ENCODE peak calls at places on chromosomes 13 and 19, in six cellular contexts. Y, E, J, T, G and W are unnamed samples.

GRCh38 chr13:26308836-26309235 is 54.9 kb downstream of the CDK8 start:
- DNase-seq in G (no peak), E (no peak), Y (no peak), J (no peak), T (no peak), W (no peak)

GRCh38 chr13:39023316-39023715 is 14.6 kb downstream of the PROSER1 start:
- DNase-seq in E (no peak), J (no peak), T (peak; percentile 89), G (no peak), Y (no peak), W (peak; percentile 13)

GRCh38 chr19:48512504-48513288 is 1.1 kb upstream of the LMTK3 start:
- DNase-seq in J (no peak), G (no peak), T (no peak), E (no peak), Y (no peak), W (no peak)

GRCh38 chr13:27965343-27965739 is 3.8 kb downstream of the CDX2 start:
- DNase-seq in T (no peak), J (no peak), G (no peak), E (no peak), Y (no peak), W (no peak)

GRCh38 chr19:18098891-18099622 is 1.5 kb downstream of the MAST3 start:
- DNase-seq in E (peak; percentile 81), T (no peak), G (no peak), J (no peak), Y (no peak), W (no peak)

GRCh38 chr13:40206241-40207109 is 460.0 kb downstream of the FOXO1 start:
- DNase-seq in E (no peak), Y (no peak), G (no peak), J (no peak), T (no peak), W (no peak)

GRCh38 chr19:46383171-46383815 is 30.1 kb downstream of the CCDC8 start:
- DNase-seq in T (no peak), Y (peak; percentile 17), E (no peak), G (no peak), J (no peak), W (no peak)

GRCh38 chr19:38209671-38210457 is 14.2 kb downstream of the DPF1 start:
- DNase-seq in J (peak; percentile 86), T (peak; percentile 66), E (peak; percentile 70), Y (peak; percentile 42), G (peak; percentile 89), W (peak; percentile 46)

GRCh38 chr13:87986639-87987250 is 315.6 kb downstream of the SLITRK5 start:
- DNase-seq in J (no peak), G (no peak), E (no peak), Y (no peak), T (no peak), W (no peak)

GRCh38 chr19:42857544-42857867 is 22.0 kb downstream of the PSG1 start:
- DNase-seq in G (no peak), Y (no peak), E (no peak), T (no peak), J (no peak), W (no peak)
- TF ChIP-seq CTCF in G (no peak), Y (no peak), E (no peak), T (no peak), J (no peak), W (no peak)

DNA sequence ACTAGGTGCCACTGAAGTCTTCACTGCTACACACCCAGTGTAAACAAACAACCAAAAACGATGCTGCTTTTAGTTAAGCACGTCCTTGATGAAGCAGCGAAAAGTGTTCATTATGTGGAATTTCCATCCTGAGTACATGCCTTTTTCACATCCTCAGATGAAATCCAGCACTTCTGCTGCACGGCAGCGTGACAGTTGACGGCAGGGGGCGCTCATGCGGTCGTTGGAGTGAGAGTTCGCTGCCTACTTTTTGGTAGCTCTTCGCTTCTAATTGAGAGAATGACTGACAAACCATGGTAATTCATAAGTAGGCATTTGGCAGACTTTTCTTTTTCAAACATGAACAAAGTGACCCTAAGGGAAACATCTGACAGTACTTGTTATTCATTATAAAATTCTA is 1124.9 kb downstream of the EFNB2 start:
- DNase-seq in J (peak; percentile 23), T (peak; percentile 44), G (peak; percentile 86), Y (peak; percentile 60), E (no peak), W (peak; percentile 52)
- TF ChIP-seq CTCF in J (no peak), T (peak; percentile 76), G (no peak), Y (peak; percentile 62), E (peak; percentile 34), W (peak; percentile 89)

GRCh38 chr19:44767295-44768180 is 10.2 kb upstream of the CBLC start:
- DNase-seq in J (no peak), G (no peak), T (no peak), Y (no peak), E (no peak), W (no peak)
- TF ChIP-seq CTCF in J (no peak), G (no peak), T (no peak), Y (no peak), E (no peak), W (no peak)

DNA sequence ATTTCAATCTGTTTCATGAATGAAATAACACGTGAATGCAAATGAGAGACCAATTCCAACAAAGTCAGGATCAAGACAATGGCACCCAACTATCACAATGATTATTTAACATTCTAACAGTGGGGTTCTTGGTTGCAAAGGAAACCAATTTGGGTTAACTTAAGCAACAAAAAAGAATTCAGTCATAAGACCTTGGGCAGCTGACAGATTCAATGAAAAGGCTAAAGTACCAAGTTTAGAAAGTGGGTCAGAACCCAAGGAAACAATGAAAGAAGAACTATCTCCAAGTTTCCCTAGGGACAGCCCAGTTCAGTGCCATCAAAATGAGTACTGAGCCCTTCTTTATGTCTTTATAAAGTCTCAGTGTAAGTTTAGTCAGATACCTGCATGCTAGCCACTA is 17.5 kb upstream of the SIGLEC14 start:
- DNase-seq in J (no peak), T (no peak), G (no peak), E (no peak), Y (no peak), W (no peak)
- TF ChIP-seq CTCF in J (no peak), T (no peak), G (no peak), E (no peak), Y (no peak), W (no peak)

DNA sequence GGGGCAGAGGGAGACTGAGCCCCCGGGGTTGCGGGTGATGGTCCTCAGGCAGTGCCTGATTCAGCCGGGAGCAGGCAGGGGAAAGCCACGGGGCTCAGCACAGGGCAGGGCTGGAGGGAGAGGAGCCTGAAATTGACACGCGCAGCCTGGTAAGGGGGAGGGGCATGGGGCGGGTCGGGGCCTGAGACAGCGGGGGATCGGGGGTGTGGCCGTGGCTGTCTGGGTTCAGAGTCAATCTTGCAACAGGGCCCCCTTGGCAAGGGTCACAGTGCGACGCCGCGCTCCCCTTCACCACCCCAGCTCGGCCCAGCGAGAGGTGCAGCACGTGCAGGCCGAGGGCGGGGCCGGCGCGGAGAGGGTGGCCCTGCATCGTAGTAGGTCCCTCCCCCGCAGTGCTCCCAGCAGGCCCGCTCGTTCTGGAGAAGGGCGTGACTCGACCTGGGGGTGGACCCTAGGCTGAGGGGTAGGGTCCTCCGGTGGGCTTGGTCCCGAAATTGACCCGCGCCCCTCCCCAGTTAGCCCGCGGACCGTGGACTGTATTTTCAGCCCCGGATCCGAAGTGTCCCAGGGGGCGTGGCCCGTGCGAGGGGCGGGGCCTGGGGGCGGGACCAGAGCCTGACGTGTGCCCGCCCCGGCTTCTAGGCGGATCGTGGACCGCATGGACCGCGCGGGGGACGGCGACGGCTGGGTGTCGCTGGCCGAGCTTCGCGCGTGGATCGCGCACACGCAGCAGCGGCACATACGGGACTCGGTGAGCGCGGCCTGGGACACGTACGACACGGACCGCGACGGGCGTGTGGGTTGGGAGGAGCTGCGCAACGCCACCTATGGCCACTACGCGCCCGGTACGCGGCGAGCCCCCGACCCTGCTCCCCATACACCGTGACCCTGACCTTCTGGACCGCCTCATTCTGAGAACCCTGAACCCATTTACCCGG is 6.0 kb downstream of the RCN3 start:
- DNase-seq in G (peak; percentile 79), T (peak; percentile 44), E (peak; percentile 79), J (peak; percentile 79), Y (no peak), W (peak; percentile 34)
- TF ChIP-seq CTCF in G (no peak), T (peak; percentile 8), E (no peak), J (no peak), Y (no peak), W (no peak)

GRCh38 chr13:112443191-112444000 is 67.2 kb downstream of the SPACA7 start:
- DNase-seq in J (no peak), G (no peak), T (no peak), E (no peak), Y (peak; percentile 44), W (no peak)
- TF ChIP-seq CTCF in J (no peak), G (no peak), T (peak; percentile 34), E (no peak), Y (no peak), W (peak; percentile 29)

DNA sequence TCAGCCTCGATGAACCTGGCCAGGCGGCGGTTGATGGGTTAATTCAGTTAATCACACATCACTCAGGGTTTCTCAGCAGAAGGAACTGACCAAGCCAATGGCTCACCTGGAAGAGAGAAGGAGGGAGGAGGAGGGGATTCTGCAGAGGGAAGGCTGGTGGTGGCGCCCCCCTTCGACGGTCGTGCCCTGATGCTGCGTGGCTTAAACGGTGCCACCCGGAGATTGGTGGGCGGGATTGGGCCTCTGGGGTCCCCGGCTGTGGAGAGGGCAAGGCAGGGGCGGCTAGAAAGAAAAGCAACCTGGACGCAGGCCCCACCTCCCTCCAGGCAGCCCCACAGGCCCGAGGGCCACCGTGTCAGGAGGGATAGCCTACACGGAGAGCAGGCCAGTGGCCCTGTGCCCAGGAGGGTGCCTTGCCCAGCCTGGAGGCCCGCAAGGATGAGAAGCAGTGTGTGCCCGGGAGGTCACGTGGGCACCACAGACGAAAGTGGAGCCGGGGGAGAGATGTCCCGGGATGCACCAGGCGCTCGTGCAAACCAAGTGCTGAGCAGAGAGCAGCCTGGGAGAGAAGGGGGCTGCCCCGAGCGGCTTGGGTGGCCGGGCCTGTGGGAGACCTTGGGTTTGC is 16.0 kb downstream of the CSNK1G2 start:
- DNase-seq in G (peak; percentile 51), E (no peak), T (no peak), J (no peak), Y (no peak), W (no peak)
- TF ChIP-seq CTCF in G (no peak), E (no peak), T (no peak), J (no peak), Y (no peak), W (no peak)